ENCODE peak calls at places on chromosomes 3 and 15, in nine cellular contexts. One of them, this sample, is unnamed.

GRCh38 chr3:71345429-71346027 is 238.0 kb downstream of the FOXP1 start:
- DNase-seq in endothelial cell of umbilical vein: no peak
- DNase-seq in SK-N-MC: no peak
- DNase-seq in fibroblast of lung: peak; percentile 22
- DNase-seq in kidney epithelial cell: no peak
- DNase-seq in GM06990: no peak
- DNase-seq in iPS DF 6.9: no peak
- DNase-seq in tibial artery: peak; percentile 37
- DNase-seq in mesenchymal stem cell: no peak
- DNase-seq in this sample: peak; percentile 39

GRCh38 chr3:152621006-152621868 is 213.7 kb upstream of the P2RY1 start:
- DNase-seq in endothelial cell of umbilical vein: no peak
- DNase-seq in SK-N-MC: no peak
- DNase-seq in fibroblast of lung: peak; percentile 34
- DNase-seq in kidney epithelial cell: no peak
- DNase-seq in GM06990: no peak
- DNase-seq in iPS DF 6.9: no peak
- DNase-seq in tibial artery: no peak
- DNase-seq in mesenchymal stem cell: peak; percentile 18
- DNase-seq in this sample: no peak

GRCh38 chr3:182925330-182925943 is 54.9 kb downstream of the DCUN1D1 start:
- DNase-seq in endothelial cell of umbilical vein: no peak
- DNase-seq in SK-N-MC: no peak
- DNase-seq in fibroblast of lung: peak; percentile 47
- DNase-seq in kidney epithelial cell: no peak
- DNase-seq in GM06990: peak; percentile 68
- DNase-seq in iPS DF 6.9: no peak
- DNase-seq in tibial artery: no peak
- DNase-seq in mesenchymal stem cell: peak; percentile 40
- DNase-seq in this sample: peak; percentile 53

GRCh38 chr15:39786444-39787056 is 3.9 kb upstream of the FSIP1 start:
- DNase-seq in endothelial cell of umbilical vein: peak; percentile 71
- DNase-seq in SK-N-MC: peak; percentile 64
- DNase-seq in fibroblast of lung: peak; percentile 50
- DNase-seq in kidney epithelial cell: no peak
- DNase-seq in GM06990: no peak
- DNase-seq in iPS DF 6.9: peak; percentile 75
- DNase-seq in tibial artery: no peak
- DNase-seq in mesenchymal stem cell: peak; percentile 73
- DNase-seq in this sample: peak; percentile 77

GRCh38 chr15:79370716-79371115 is 59.8 kb downstream of the TMED3 start:
- DNase-seq in endothelial cell of umbilical vein: no peak
- DNase-seq in SK-N-MC: no peak
- DNase-seq in fibroblast of lung: peak; percentile 90
- DNase-seq in kidney epithelial cell: no peak
- DNase-seq in GM06990: no peak
- DNase-seq in iPS DF 6.9: no peak
- DNase-seq in tibial artery: no peak
- DNase-seq in mesenchymal stem cell: peak; percentile 85
- DNase-seq in this sample: peak; percentile 76

GRCh38 chr3:45896956-45897355 is 10.6 kb downstream of the CCR9 start:
- DNase-seq in endothelial cell of umbilical vein: no peak
- DNase-seq in SK-N-MC: no peak
- DNase-seq in fibroblast of lung: peak; percentile 71
- DNase-seq in kidney epithelial cell: no peak
- DNase-seq in GM06990: no peak
- DNase-seq in iPS DF 6.9: no peak
- DNase-seq in tibial artery: no peak
- DNase-seq in mesenchymal stem cell: peak; percentile 82
- DNase-seq in this sample: peak; percentile 83

GRCh38 chr15:31511707-31512310 is 185.2 kb downstream of the KLF13 start:
- DNase-seq in endothelial cell of umbilical vein: peak; percentile 33
- DNase-seq in SK-N-MC: no peak
- DNase-seq in fibroblast of lung: no peak
- DNase-seq in kidney epithelial cell: no peak
- DNase-seq in GM06990: peak; percentile 32
- DNase-seq in iPS DF 6.9: no peak
- DNase-seq in tibial artery: no peak
- DNase-seq in mesenchymal stem cell: no peak
- DNase-seq in this sample: no peak

GRCh38 chr3:99474776-99475175 is 163.6 kb upstream of the COL8A1 start:
- DNase-seq in endothelial cell of umbilical vein: no peak
- DNase-seq in SK-N-MC: no peak
- DNase-seq in fibroblast of lung: no peak
- DNase-seq in kidney epithelial cell: no peak
- DNase-seq in GM06990: no peak
- DNase-seq in iPS DF 6.9: no peak
- DNase-seq in tibial artery: no peak
- DNase-seq in mesenchymal stem cell: peak; percentile 18
- DNase-seq in this sample: no peak

GRCh38 chr15:91982401-91982800 is 128.9 kb downstream of the SLCO3A1 start:
- DNase-seq in endothelial cell of umbilical vein: no peak
- DNase-seq in SK-N-MC: no peak
- DNase-seq in fibroblast of lung: no peak
- DNase-seq in kidney epithelial cell: no peak
- DNase-seq in GM06990: no peak
- DNase-seq in iPS DF 6.9: no peak
- DNase-seq in tibial artery: no peak
- DNase-seq in mesenchymal stem cell: no peak
- DNase-seq in this sample: no peak

GRCh38 chr15:69400850-69401249 is 13.3 kb upstream of the KIF23 start:
- DNase-seq in endothelial cell of umbilical vein: no peak
- DNase-seq in SK-N-MC: no peak
- DNase-seq in fibroblast of lung: no peak
- DNase-seq in kidney epithelial cell: no peak
- DNase-seq in GM06990: no peak
- DNase-seq in iPS DF 6.9: no peak
- DNase-seq in tibial artery: no peak
- DNase-seq in mesenchymal stem cell: no peak
- DNase-seq in this sample: no peak

GRCh38 chr3:140252812-140253656 is 318.0 kb downstream of the CLSTN2 start:
- DNase-seq in endothelial cell of umbilical vein: no peak
- DNase-seq in SK-N-MC: no peak
- DNase-seq in fibroblast of lung: peak; percentile 15
- DNase-seq in kidney epithelial cell: no peak
- DNase-seq in GM06990: no peak
- DNase-seq in iPS DF 6.9: no peak
- DNase-seq in tibial artery: no peak
- DNase-seq in mesenchymal stem cell: no peak
- DNase-seq in this sample: peak; percentile 6

GRCh38 chr15:79412010-79412409 is 20.1 kb upstream of the MINAR1 start:
- DNase-seq in endothelial cell of umbilical vein: no peak
- DNase-seq in SK-N-MC: no peak
- DNase-seq in fibroblast of lung: no peak
- DNase-seq in kidney epithelial cell: no peak
- DNase-seq in GM06990: no peak
- DNase-seq in iPS DF 6.9: no peak
- DNase-seq in tibial artery: no peak
- DNase-seq in mesenchymal stem cell: no peak
- DNase-seq in this sample: no peak

GRCh38 chr3:6825527-6825926 is 35.4 kb upstream of the GRM7 start:
- DNase-seq in endothelial cell of umbilical vein: no peak
- DNase-seq in SK-N-MC: no peak
- DNase-seq in fibroblast of lung: no peak
- DNase-seq in kidney epithelial cell: no peak
- DNase-seq in GM06990: no peak
- DNase-seq in iPS DF 6.9: no peak
- DNase-seq in tibial artery: no peak
- DNase-seq in mesenchymal stem cell: no peak
- DNase-seq in this sample: no peak

GRCh38 chr3:156303316-156303715 is 182.9 kb downstream of the KCNAB1 start:
- DNase-seq in endothelial cell of umbilical vein: no peak
- DNase-seq in SK-N-MC: no peak
- DNase-seq in fibroblast of lung: no peak
- DNase-seq in kidney epithelial cell: no peak
- DNase-seq in GM06990: no peak
- DNase-seq in iPS DF 6.9: no peak
- DNase-seq in tibial artery: no peak
- DNase-seq in mesenchymal stem cell: no peak
- DNase-seq in this sample: no peak

GRCh38 chr15:61069369-61070075 is 159.6 kb downstream of the RORA start:
- DNase-seq in endothelial cell of umbilical vein: peak; percentile 51
- DNase-seq in SK-N-MC: no peak
- DNase-seq in fibroblast of lung: no peak
- DNase-seq in kidney epithelial cell: no peak
- DNase-seq in GM06990: no peak
- DNase-seq in iPS DF 6.9: no peak
- DNase-seq in tibial artery: no peak
- DNase-seq in mesenchymal stem cell: no peak
- DNase-seq in this sample: no peak

GRCh38 chr3:190193210-190193609 is 72.5 kb upstream of the P3H2 start:
- DNase-seq in endothelial cell of umbilical vein: no peak
- DNase-seq in SK-N-MC: no peak
- DNase-seq in fibroblast of lung: peak; percentile 54
- DNase-seq in kidney epithelial cell: no peak
- DNase-seq in GM06990: no peak
- DNase-seq in iPS DF 6.9: no peak
- DNase-seq in tibial artery: no peak
- DNase-seq in mesenchymal stem cell: peak; percentile 43
- DNase-seq in this sample: no peak

GRCh38 chr3:175121225-175121624 is 262.1 kb downstream of the NAALADL2 start:
- DNase-seq in endothelial cell of umbilical vein: no peak
- DNase-seq in SK-N-MC: no peak
- DNase-seq in fibroblast of lung: no peak
- DNase-seq in kidney epithelial cell: no peak
- DNase-seq in GM06990: no peak
- DNase-seq in iPS DF 6.9: peak; percentile 22
- DNase-seq in tibial artery: no peak
- DNase-seq in mesenchymal stem cell: no peak
- DNase-seq in this sample: no peak

GRCh38 chr3:179884136-179884535 is 152.6 kb downstream of the PEX5L start:
- DNase-seq in endothelial cell of umbilical vein: no peak
- DNase-seq in SK-N-MC: no peak
- DNase-seq in fibroblast of lung: no peak
- DNase-seq in kidney epithelial cell: no peak
- DNase-seq in GM06990: no peak
- DNase-seq in iPS DF 6.9: no peak
- DNase-seq in tibial artery: no peak
- DNase-seq in mesenchymal stem cell: no peak
- DNase-seq in this sample: no peak

GRCh38 chr3:20769430-20769829 is 583.4 kb upstream of the SGO1 start:
- DNase-seq in endothelial cell of umbilical vein: no peak
- DNase-seq in SK-N-MC: no peak
- DNase-seq in fibroblast of lung: no peak
- DNase-seq in kidney epithelial cell: no peak
- DNase-seq in GM06990: no peak
- DNase-seq in iPS DF 6.9: no peak
- DNase-seq in tibial artery: no peak
- DNase-seq in mesenchymal stem cell: no peak
- DNase-seq in this sample: no peak

GRCh38 chr3:108388136-108389132 is 92.1 kb downstream of the HHLA2 start:
- DNase-seq in endothelial cell of umbilical vein: no peak
- DNase-seq in SK-N-MC: no peak
- DNase-seq in fibroblast of lung: peak; percentile 70
- DNase-seq in kidney epithelial cell: no peak
- DNase-seq in GM06990: peak; percentile 70
- DNase-seq in iPS DF 6.9: no peak
- DNase-seq in tibial artery: no peak
- DNase-seq in mesenchymal stem cell: no peak
- DNase-seq in this sample: no peak

GRCh38 chr15:74453925-74454763 is 6.8 kb downstream of the UBL7 start:
- DNase-seq in endothelial cell of umbilical vein: peak; percentile 61
- DNase-seq in SK-N-MC: peak; percentile 51
- DNase-seq in fibroblast of lung: peak; percentile 64
- DNase-seq in kidney epithelial cell: no peak
- DNase-seq in GM06990: no peak
- DNase-seq in iPS DF 6.9: no peak
- DNase-seq in tibial artery: no peak
- DNase-seq in mesenchymal stem cell: no peak
- DNase-seq in this sample: no peak

GRCh38 chr15:29860872-29861271 is 38.6 kb upstream of the TJP1 start:
- DNase-seq in endothelial cell of umbilical vein: no peak
- DNase-seq in SK-N-MC: no peak
- DNase-seq in fibroblast of lung: peak; percentile 53
- DNase-seq in kidney epithelial cell: no peak
- DNase-seq in GM06990: no peak
- DNase-seq in iPS DF 6.9: no peak
- DNase-seq in tibial artery: no peak
- DNase-seq in mesenchymal stem cell: no peak
- DNase-seq in this sample: no peak

GRCh38 chr3:120450261-120450913 is 405 bp downstream of the FSTL1 start:
- DNase-seq in endothelial cell of umbilical vein: peak; percentile 50
- DNase-seq in SK-N-MC: no peak
- DNase-seq in fibroblast of lung: no peak
- DNase-seq in kidney epithelial cell: no peak
- DNase-seq in GM06990: peak; percentile 15
- DNase-seq in iPS DF 6.9: no peak
- DNase-seq in tibial artery: peak; percentile 32
- DNase-seq in mesenchymal stem cell: peak; percentile 70
- DNase-seq in this sample: no peak
- H3K4me3 ChIP-seq in endothelial cell of umbilical vein: peak overlapping the region; percentile 95
- H3K4me3 ChIP-seq in SK-N-MC: peak overlapping the region; percentile 82
- H3K4me3 ChIP-seq in fibroblast of lung: peak overlapping the region; percentile 75
- H3K4me3 ChIP-seq in kidney epithelial cell: peak overlapping the region; percentile 75
- H3K4me3 ChIP-seq in GM06990: peak overlapping the region; percentile 50
- H3K4me3 ChIP-seq in iPS DF 6.9: peak overlapping the region; percentile 83
- H3K4me3 ChIP-seq in tibial artery: peak overlapping the region; percentile 89
- H3K4me3 ChIP-seq in mesenchymal stem cell: peak overlapping the region; percentile 83
- H3K4me3 ChIP-seq in this sample: peak overlapping the region; percentile 94

GRCh38 chr3:52021869-52022268 is 26.2 kb upstream of the RPL29 start:
- DNase-seq in endothelial cell of umbilical vein: no peak
- DNase-seq in SK-N-MC: no peak
- DNase-seq in fibroblast of lung: no peak
- DNase-seq in kidney epithelial cell: no peak
- DNase-seq in GM06990: no peak
- DNase-seq in iPS DF 6.9: no peak
- DNase-seq in tibial artery: peak; percentile 42
- DNase-seq in mesenchymal stem cell: peak; percentile 9
- DNase-seq in this sample: no peak
- H3K4me3 ChIP-seq in endothelial cell of umbilical vein: no peak overlapping the region
- H3K4me3 ChIP-seq in SK-N-MC: no peak overlapping the region
- H3K4me3 ChIP-seq in fibroblast of lung: no peak overlapping the region
- H3K4me3 ChIP-seq in kidney epithelial cell: no peak overlapping the region
- H3K4me3 ChIP-seq in GM06990: no peak overlapping the region
- H3K4me3 ChIP-seq in iPS DF 6.9: no peak overlapping the region
- H3K4me3 ChIP-seq in tibial artery: no peak overlapping the region
- H3K4me3 ChIP-seq in mesenchymal stem cell: no peak overlapping the region
- H3K4me3 ChIP-seq in this sample: no peak overlapping the region

DNA sequence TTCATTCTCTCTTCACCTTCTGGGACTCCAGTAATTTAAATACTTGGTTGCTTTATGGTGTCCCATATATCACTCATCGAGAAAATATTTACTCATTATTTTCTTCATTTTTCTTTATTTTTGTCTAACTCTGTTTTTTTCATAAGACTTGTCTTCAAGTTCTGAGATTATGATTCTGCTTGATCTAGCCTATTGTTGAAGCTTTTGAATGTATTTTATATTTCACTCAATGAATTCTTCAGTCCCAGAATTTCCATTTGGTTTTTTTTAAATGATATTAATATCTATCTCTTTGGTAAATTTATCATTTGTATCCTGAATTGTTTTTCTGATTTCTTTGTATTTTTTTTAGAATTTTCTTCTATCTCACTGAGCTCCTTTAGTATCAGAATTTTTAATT is 117.0 kb downstream of the LRRK1 start:
- DNase-seq in endothelial cell of umbilical vein: no peak
- DNase-seq in SK-N-MC: no peak
- DNase-seq in fibroblast of lung: no peak
- DNase-seq in kidney epithelial cell: no peak
- DNase-seq in GM06990: no peak
- DNase-seq in iPS DF 6.9: no peak
- DNase-seq in tibial artery: no peak
- DNase-seq in mesenchymal stem cell: no peak
- DNase-seq in this sample: no peak
- H3K4me3 ChIP-seq in endothelial cell of umbilical vein: no peak overlapping the region
- H3K4me3 ChIP-seq in SK-N-MC: no peak overlapping the region
- H3K4me3 ChIP-seq in fibroblast of lung: no peak overlapping the region
- H3K4me3 ChIP-seq in kidney epithelial cell: no peak overlapping the region
- H3K4me3 ChIP-seq in GM06990: no peak overlapping the region
- H3K4me3 ChIP-seq in iPS DF 6.9: no peak overlapping the region
- H3K4me3 ChIP-seq in tibial artery: no peak overlapping the region
- H3K4me3 ChIP-seq in mesenchymal stem cell: no peak overlapping the region
- H3K4me3 ChIP-seq in this sample: no peak overlapping the region

GRCh38 chr3:46978381-46978780 is 1.1 kb upstream of the NBEAL2 start:
- DNase-seq in endothelial cell of umbilical vein: no peak
- DNase-seq in SK-N-MC: no peak
- DNase-seq in fibroblast of lung: no peak
- DNase-seq in kidney epithelial cell: no peak
- DNase-seq in GM06990: no peak
- DNase-seq in iPS DF 6.9: no peak
- DNase-seq in tibial artery: no peak
- DNase-seq in mesenchymal stem cell: no peak
- DNase-seq in this sample: no peak
- H3K4me3 ChIP-seq in endothelial cell of umbilical vein: no peak overlapping the region
- H3K4me3 ChIP-seq in SK-N-MC: no peak overlapping the region
- H3K4me3 ChIP-seq in fibroblast of lung: no peak overlapping the region
- H3K4me3 ChIP-seq in kidney epithelial cell: no peak overlapping the region
- H3K4me3 ChIP-seq in GM06990: no peak overlapping the region
- H3K4me3 ChIP-seq in iPS DF 6.9: no peak overlapping the region
- H3K4me3 ChIP-seq in tibial artery: peak overlapping the region; percentile 66
- H3K4me3 ChIP-seq in mesenchymal stem cell: no peak overlapping the region
- H3K4me3 ChIP-seq in this sample: no peak overlapping the region

This sample was measured in fibroblast of villous mesenchyme.